ENCODE peak calls at places on chromosome 16, in eight cellular contexts. F is upper lobe of right lung, R is tibial artery, X is endodermal cell, B is pancreas, V is fibroblast of pulmonary artery, M is stomach, K is mucosa of descending colon. N is an unnamed sample.

GRCh38 chr16:11632455-11632921 is 35.8 kb upstream of the SNN start:
- DNase-seq in F (peak), R (peak), X (peak), B (no peak), V (peak), M (no peak), K (no peak), N (no peak)

GRCh38 chr16:4298761-4299522 is 16.9 kb upstream of the GLIS2 start:
- DNase-seq in F (peak), R (peak), X (peak), B (no peak), V (peak), M (peak), K (peak), N (no peak)

GRCh38 chr16:19172098-19172780 is 4.2 kb downstream of the SYT17 start:
- DNase-seq in F (no peak), R (no peak), X (no peak), B (no peak), V (no peak), M (no peak), K (no peak), N (no peak)

GRCh38 chr16:14377326-14377725 is 252.7 kb downstream of the PARN start:
- DNase-seq in F (no peak), R (no peak), X (no peak), B (no peak), V (no peak), M (no peak), K (no peak), N (no peak)

GRCh38 chr16:87067890-87068289 is 249.3 kb downstream of the C16orf95 start:
- DNase-seq in F (no peak), R (no peak), X (peak), B (no peak), V (no peak), M (no peak), K (no peak), N (no peak)

GRCh38 chr16:84823484-84823883 is 3.7 kb downstream of the CRISPLD2 start:
- DNase-seq in F (no peak), R (peak), X (no peak), B (no peak), V (peak), M (no peak), K (no peak), N (no peak)

GRCh38 chr16:5030251-5030870 is 3.4 kb downstream of the NAGPA start:
- DNase-seq in F (no peak), R (no peak), X (no peak), B (no peak), V (no peak), M (no peak), K (no peak), N (no peak)

GRCh38 chr16:21069986-21070385 is 80.7 kb downstream of the DNAH3 start:
- DNase-seq in F (no peak), R (no peak), X (no peak), B (no peak), V (no peak), M (no peak), K (no peak), N (no peak)

GRCh38 chr16:4227040-4227332 is 14.9 kb downstream of the SRL start:
- DNase-seq in F (no peak), R (no peak), X (no peak), B (no peak), V (no peak), M (no peak), K (no peak), N (no peak)

GRCh38 chr16:17369441-17369951 is 101.3 kb downstream of the XYLT1 start:
- DNase-seq in F (peak), R (peak), X (no peak), B (no peak), V (no peak), M (peak), K (peak), N (peak)

DNA sequence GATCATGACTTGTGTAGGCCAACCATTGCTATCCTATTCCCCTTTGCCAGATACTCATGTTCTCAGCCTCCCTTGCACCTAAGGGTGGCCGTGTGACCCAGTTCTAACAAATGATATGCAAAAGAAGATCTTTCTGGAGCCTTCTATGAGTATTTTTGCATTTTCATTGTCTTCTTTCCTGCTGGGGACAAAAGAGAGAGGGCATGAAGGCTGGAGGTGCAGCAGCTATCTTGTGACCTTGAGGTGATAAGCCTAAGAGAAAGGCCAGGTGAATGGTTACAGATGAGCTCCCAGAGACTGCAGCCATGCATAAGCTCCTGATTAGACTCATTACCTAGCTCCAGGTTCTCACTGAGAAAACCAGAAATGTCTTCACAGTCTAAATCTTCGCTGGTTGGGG is 38.8 kb upstream of the PRKCB start:
- DNase-seq in F (no peak), R (no peak), X (no peak), B (no peak), V (no peak), M (no peak), K (no peak), N (no peak)
- H3K4me3 ChIP-seq in F (no peak), R (no peak), X (no peak), B (no peak), V (no peak), M (no peak), K (no peak), N (no peak)

GRCh38 chr16:8374586-8374985 is 215.7 kb downstream of the TMEM114 start:
- DNase-seq in F (no peak), R (no peak), X (no peak), B (no peak), V (no peak), M (no peak), K (no peak), N (no peak)
- H3K4me3 ChIP-seq in F (no peak), R (no peak), X (no peak), B (no peak), V (no peak), M (no peak), K (no peak), N (no peak)

DNA sequence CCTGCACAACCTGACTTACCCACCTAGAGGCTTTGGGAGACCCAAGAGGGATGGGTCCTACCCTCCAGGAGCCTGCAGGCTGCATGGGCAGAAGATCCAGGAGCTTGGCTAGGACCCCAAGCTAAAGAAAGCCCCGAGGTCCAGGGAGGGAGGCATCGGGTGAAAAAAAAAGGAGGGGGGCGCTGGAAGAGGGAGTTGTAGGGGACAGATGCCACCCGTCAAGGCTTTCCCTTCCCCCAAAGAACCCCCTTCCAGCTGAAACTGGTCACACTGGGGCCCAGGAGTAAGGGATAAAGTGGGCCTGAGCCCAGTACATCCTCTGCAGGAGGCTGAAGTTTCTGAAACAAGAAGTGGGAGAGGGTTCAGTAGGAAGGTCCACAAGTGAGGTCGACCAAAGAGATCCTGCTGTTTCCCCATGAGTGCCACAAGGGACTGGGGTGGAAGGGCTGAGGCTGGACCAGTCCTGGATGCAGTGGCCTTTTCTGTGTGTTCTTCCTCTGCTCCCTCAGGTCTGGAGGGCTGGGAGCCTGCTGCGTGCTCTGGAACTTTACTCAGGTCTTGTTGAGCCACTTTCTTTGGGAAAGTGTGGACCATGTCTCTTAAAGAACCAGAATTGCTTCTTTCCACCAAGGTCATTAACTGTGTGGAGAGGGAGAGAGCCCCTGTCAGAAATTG is 14.2 kb upstream of the CBFB start:
- DNase-seq in F (peak), R (peak), X (peak), B (no peak), V (no peak), M (no peak), K (no peak), N (no peak)
- H3K4me3 ChIP-seq in F (peak), R (peak), X (peak), B (no peak), V (peak), M (peak), K (no peak), N (peak)

GRCh38 chr16:85998178-85998867 is 99.4 kb downstream of the IRF8 start:
- DNase-seq in F (peak), R (no peak), X (peak), B (no peak), V (no peak), M (no peak), K (no peak), N (no peak)

GRCh38 chr16:85992779-85993178 is 93.8 kb downstream of the IRF8 start:
- DNase-seq in F (no peak), R (no peak), X (no peak), B (no peak), V (no peak), M (no peak), K (no peak), N (no peak)

GRCh38 chr16:85994492-85995433 is 95.8 kb downstream of the IRF8 start:
- DNase-seq in F (no peak), R (no peak), X (peak), B (no peak), V (no peak), M (peak), K (no peak), N (no peak)

GRCh38 chr16:85996843-85997242 is 97.9 kb downstream of the IRF8 start:
- DNase-seq in F (peak), R (no peak), X (peak), B (no peak), V (no peak), M (no peak), K (no peak), N (no peak)

DNA sequence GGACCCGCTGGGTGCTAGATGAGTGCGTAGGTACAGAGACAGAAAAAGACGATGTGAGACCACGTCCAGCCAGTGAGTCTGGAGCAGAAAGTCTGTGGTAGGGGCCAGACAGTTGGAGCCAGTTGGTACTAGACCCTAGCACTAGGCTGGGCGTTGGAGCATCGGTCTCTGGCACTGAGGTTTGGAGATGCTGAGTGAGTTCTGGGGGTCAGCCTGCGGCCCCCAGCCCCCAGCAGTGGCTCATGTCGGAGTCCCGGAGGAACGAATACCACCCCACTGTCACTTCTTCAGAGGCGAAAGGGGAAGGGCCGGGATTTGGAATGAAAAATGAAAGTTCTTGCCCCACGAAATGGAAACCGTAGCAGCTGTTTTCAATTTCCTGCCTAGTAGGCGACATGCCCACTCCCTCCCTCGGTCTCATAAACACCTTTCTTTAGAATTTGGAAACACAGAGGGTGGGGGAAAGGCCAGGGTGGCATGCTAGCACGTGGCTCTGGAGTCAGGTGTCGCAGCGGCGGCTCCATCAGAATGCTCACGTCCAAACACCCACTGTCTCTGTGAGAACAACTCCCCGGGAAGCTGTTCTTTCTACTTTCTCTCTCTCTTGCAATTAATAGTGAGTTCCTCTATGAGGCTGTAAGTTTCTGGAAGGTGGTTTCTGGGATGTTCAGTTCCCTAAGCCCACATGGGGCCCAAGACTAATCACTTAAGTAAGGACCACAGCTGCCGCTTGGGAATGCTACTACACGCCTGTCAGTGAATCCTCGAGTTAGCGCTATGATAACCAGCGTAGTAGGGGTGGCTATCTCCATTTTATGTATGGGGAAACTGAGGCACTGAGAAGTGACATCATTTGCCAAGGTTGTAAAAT is 96.9 kb downstream of the IRF8 start:
- DNase-seq in F (no peak), R (no peak), X (peak), B (no peak), V (no peak), M (peak), K (no peak), N (no peak)
- H3K4me3 ChIP-seq in F (peak), R (no peak), X (no peak), B (no peak), V (no peak), M (no peak), K (no peak), N (peak)

DNA sequence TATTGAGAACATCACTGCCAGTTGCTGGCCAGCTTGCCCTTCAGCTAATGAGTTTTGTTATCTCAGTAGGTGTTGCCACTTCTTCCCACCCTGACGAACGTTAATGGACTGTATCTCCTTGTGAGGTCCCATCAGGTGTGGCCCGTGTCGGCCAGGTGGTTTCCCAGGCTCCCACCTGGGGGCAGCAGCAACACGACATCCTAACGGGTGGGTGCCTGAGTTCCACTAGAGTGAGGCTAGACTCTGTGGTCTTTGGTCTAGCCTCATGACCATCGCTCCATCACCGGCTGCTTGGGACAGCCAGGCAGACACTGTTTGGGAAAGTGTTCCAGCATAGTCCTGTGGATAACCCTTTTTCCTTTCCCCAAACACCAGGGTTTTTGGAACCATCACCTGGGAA is 45.6 kb upstream of the LCMT1 start:
- DNase-seq in F (no peak), R (no peak), X (peak), B (peak), V (no peak), M (no peak), K (no peak), N (peak)
- H3K4me3 ChIP-seq in F (no peak), R (no peak), X (no peak), B (no peak), V (no peak), M (peak), K (no peak), N (peak)

GRCh38 chr16:1489077-1489476 is 333 bp upstream of the PTX4 start:
- DNase-seq in F (no peak), R (no peak), X (no peak), B (no peak), V (no peak), M (no peak), K (no peak), N (no peak)
- H3K4me3 ChIP-seq in F (no peak), R (no peak), X (no peak), B (no peak), V (no peak), M (no peak), K (no peak), N (no peak)

DNA sequence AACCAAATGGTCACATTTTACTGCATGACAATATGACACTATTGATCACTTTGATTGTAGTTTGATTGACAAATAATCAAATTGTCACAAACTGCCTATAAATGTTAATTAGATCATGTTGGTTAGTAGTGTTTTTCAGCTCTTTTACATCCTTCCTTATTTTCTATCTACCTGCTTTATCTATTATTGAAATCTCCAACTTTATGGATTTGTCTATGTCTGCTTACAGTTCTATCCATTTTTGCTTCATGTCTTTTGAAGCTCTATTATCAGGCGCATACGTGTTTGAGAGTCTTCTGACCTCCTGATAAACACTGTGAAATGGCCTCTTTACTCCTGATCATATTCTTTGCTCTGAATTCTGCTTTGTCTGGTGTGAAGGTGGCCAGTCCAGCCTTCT is 83.2 kb upstream of the GNG13 start:
- DNase-seq in F (no peak), R (no peak), X (no peak), B (no peak), V (no peak), M (no peak), K (no peak), N (no peak)
- H3K4me3 ChIP-seq in F (no peak), R (no peak), X (no peak), B (no peak), V (no peak), M (no peak), K (no peak), N (no peak)

GRCh38 chr16:50549561-50549915 is 1.3 kb downstream of the NKD1 start:
- DNase-seq in F (no peak), R (no peak), X (no peak), B (no peak), V (no peak), M (no peak), K (no peak), N (no peak)

GRCh38 chr16:50547944-50548658 is at the start of gene NKD1:
- DNase-seq in F (peak), R (peak), X (peak), B (peak), V (peak), M (peak), K (peak), N (no peak)

GRCh38 chr16:50548659-50549560 is 714 bp downstream of the NKD1 start:
- DNase-seq in F (no peak), R (no peak), X (no peak), B (peak), V (peak), M (peak), K (peak), N (no peak)

GRCh38 chr16:50551243-50551642 is 3.0 kb downstream of the NKD1 start:
- DNase-seq in F (no peak), R (no peak), X (no peak), B (no peak), V (no peak), M (no peak), K (no peak), N (no peak)

DNA sequence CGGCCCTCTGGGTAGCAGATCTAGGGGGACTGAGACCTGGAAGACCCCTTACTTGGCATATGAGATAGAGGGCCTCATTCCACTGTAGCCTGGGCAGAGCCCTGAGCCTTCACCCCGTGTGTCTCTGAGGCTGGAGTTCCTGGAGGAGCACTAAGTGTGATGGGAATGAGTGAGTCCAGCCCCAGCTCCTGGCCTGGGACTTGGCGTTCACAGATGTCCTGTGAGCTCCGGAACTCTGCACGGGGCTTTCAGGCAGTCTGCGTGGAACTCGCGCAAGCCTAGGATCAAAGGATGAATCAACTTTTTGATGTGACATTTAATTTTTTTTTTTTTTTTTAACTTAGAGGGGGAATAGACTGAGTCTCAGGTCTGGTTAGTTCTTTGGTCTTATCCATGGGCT is 1.8 kb downstream of the NKD1 start:
- DNase-seq in F (no peak), R (peak), X (no peak), B (no peak), V (no peak), M (no peak), K (no peak), N (no peak)
- H3K4me3 ChIP-seq in F (peak), R (peak), X (peak), B (no peak), V (no peak), M (peak), K (no peak), N (no peak)

GRCh38 chr16:2025878-2026460 is 733 bp upstream of the NHERF2 start:
- DNase-seq in F (no peak), R (no peak), X (no peak), B (peak), V (no peak), M (no peak), K (peak), N (no peak)
- H3K4me3 ChIP-seq in F (peak), R (peak), X (no peak), B (no peak), V (peak), M (peak), K (no peak), N (no peak)

GRCh38 chr16:88382491-88383400 is at the start of gene ZNF469:
- DNase-seq in F (peak), R (peak), X (peak), B (peak), V (peak), M (peak), K (peak), N (no peak)
- H3K4me3 ChIP-seq in F (peak), R (peak), X (no peak), B (no peak), V (peak), M (peak), K (no peak), N (no peak)

N was measured in Karpas-422.